ENCODE peak calls at places on chromosome 9, in five cellular contexts. X is pancreas, L is pulmonary artery endothelial cell, A is heart right ventricle, S is brain microvascular endothelial cell. J is an unnamed sample.
A peak's percentile ranks its signal among the peaks of the same experiment; 100 is the strongest.

GRCh38 chr9:126722922-126723806 is 81.7 kb upstream of the ZBTB43 start:
- DNase-seq in X (peak; percentile 71), L (no peak), A (peak; percentile 56), S (no peak), J (no peak)

GRCh38 chr9:133882849-133883248 is 109.3 kb downstream of the VAV2 start:
- DNase-seq in X (no peak), L (no peak), A (no peak), S (no peak), J (no peak)

GRCh38 chr9:89890326-89890980 is 285.6 kb downstream of the GADD45G start:
- DNase-seq in X (no peak), L (no peak), A (no peak), S (no peak), J (no peak)

GRCh38 chr9:841371-842209 is at the start of gene DMRT1:
- DNase-seq in X (peak; percentile 57), L (no peak), A (no peak), S (no peak), J (no peak)

GRCh38 chr9:98869866-98870265 is 62.4 kb downstream of the GALNT12 start:
- DNase-seq in X (no peak), L (no peak), A (no peak), S (no peak), J (no peak)

GRCh38 chr9:137294684-137295312 is 7.3 kb downstream of the NRARP start:
- DNase-seq in X (peak; percentile 84), L (no peak), A (peak; percentile 24), S (no peak), J (no peak)

GRCh38 chr9:3528466-3528865 is 2.7 kb upstream of the RFX3 start:
- DNase-seq in X (no peak), L (no peak), A (no peak), S (no peak), J (no peak)

GRCh38 chr9:107750741-107751521 is 261.4 kb upstream of the KLF4 start:
- DNase-seq in X (no peak), L (peak; percentile 74), A (peak; percentile 74), S (peak; percentile 98), J (peak; percentile 98)